ENCODE peak calls at places on chromosomes 2 and 18, in six cellular contexts. One of them, this sample, is unnamed.

GRCh38 chr18:69216390-69216789 is 184.3 kb upstream of the DOK6 start:
- DNase-seq in ascending aorta: no peak
- DNase-seq in NAMALWA: no peak
- DNase-seq in stomach: no peak
- DNase-seq in anterior cingulate cortex: no peak
- DNase-seq in pancreas: no peak
- DNase-seq in this sample: no peak

GRCh38 chr18:67612281-67612680 is 95.8 kb upstream of the DSEL start:
- DNase-seq in stomach: no peak
- DNase-seq in pancreas: no peak
- DNase-seq in anterior cingulate cortex: no peak
- DNase-seq in NAMALWA: no peak
- DNase-seq in ascending aorta: no peak
- DNase-seq in this sample: no peak

GRCh38 chr2:239057533-239057932 is 209.6 kb downstream of the TWIST2 start:
- DNase-seq in NAMALWA: no peak
- DNase-seq in anterior cingulate cortex: no peak
- DNase-seq in ascending aorta: no peak
- DNase-seq in stomach: no peak
- DNase-seq in pancreas: no peak
- DNase-seq in this sample: no peak

GRCh38 chr18:77359561-77360314 is 110.1 kb downstream of the GALR1 start:
- DNase-seq in NAMALWA: no peak
- DNase-seq in pancreas: no peak
- DNase-seq in stomach: no peak
- DNase-seq in ascending aorta: no peak
- DNase-seq in anterior cingulate cortex: no peak
- DNase-seq in this sample: no peak

GRCh38 chr2:149394864-149395263 is 64.5 kb downstream of the LYPD6 start:
- DNase-seq in NAMALWA: no peak
- DNase-seq in ascending aorta: no peak
- DNase-seq in pancreas: no peak
- DNase-seq in stomach: no peak
- DNase-seq in anterior cingulate cortex: no peak
- DNase-seq in this sample: no peak

GRCh38 chr2:240840435-240841060 is 20.5 kb upstream of the KIF1A start:
- DNase-seq in anterior cingulate cortex: peak; percentile 72
- DNase-seq in ascending aorta: no peak
- DNase-seq in NAMALWA: peak; percentile 27
- DNase-seq in stomach: peak; percentile 60
- DNase-seq in pancreas: peak; percentile 71
- DNase-seq in this sample: peak; percentile 47

GRCh38 chr2:65576861-65577601 is 144.6 kb upstream of the SPRED2 start:
- DNase-seq in NAMALWA: no peak
- DNase-seq in stomach: no peak
- DNase-seq in ascending aorta: no peak
- DNase-seq in anterior cingulate cortex: no peak
- DNase-seq in pancreas: no peak
- DNase-seq in this sample: no peak

GRCh38 chr2:129070663-129071062 is 752.0 kb upstream of the HS6ST1 start:
- DNase-seq in anterior cingulate cortex: no peak
- DNase-seq in stomach: no peak
- DNase-seq in NAMALWA: no peak
- DNase-seq in pancreas: no peak
- DNase-seq in ascending aorta: no peak
- DNase-seq in this sample: no peak

GRCh38 chr18:400466-400865 is 100.0 kb downstream of the COLEC12 start:
- DNase-seq in NAMALWA: no peak
- DNase-seq in anterior cingulate cortex: no peak
- DNase-seq in ascending aorta: no peak
- DNase-seq in stomach: no peak
- DNase-seq in pancreas: no peak
- DNase-seq in this sample: no peak

GRCh38 chr2:134845719-134846118 is 7.3 kb downstream of the ACMSD start:
- DNase-seq in stomach: no peak
- DNase-seq in anterior cingulate cortex: no peak
- DNase-seq in ascending aorta: no peak
- DNase-seq in NAMALWA: no peak
- DNase-seq in pancreas: no peak
- DNase-seq in this sample: no peak

GRCh38 chr2:99403524-99403923 is 66.3 kb downstream of the EIF5B start:
- DNase-seq in anterior cingulate cortex: no peak
- DNase-seq in NAMALWA: no peak
- DNase-seq in ascending aorta: no peak
- DNase-seq in stomach: no peak
- DNase-seq in pancreas: no peak
- DNase-seq in this sample: no peak

GRCh38 chr18:32366586-32367538 is 103.8 kb downstream of the GAREM1 start:
- DNase-seq in NAMALWA: no peak
- DNase-seq in pancreas: no peak
- DNase-seq in stomach: no peak
- DNase-seq in anterior cingulate cortex: no peak
- DNase-seq in ascending aorta: no peak
- DNase-seq in this sample: no peak

GRCh38 chr2:10814142-10814541 is 1.6 kb upstream of the PDIA6 start:
- DNase-seq in anterior cingulate cortex: no peak
- DNase-seq in ascending aorta: no peak
- DNase-seq in pancreas: no peak
- DNase-seq in stomach: no peak
- DNase-seq in NAMALWA: no peak
- DNase-seq in this sample: no peak

GRCh38 chr2:206232287-206233035 is 42.0 kb upstream of the ZDBF2 start:
- DNase-seq in NAMALWA: no peak
- DNase-seq in ascending aorta: no peak
- DNase-seq in pancreas: no peak
- DNase-seq in anterior cingulate cortex: no peak
- DNase-seq in stomach: no peak
- DNase-seq in this sample: no peak

GRCh38 chr2:67844024-67844540 is 218.7 kb downstream of the C1D start:
- DNase-seq in anterior cingulate cortex: no peak
- DNase-seq in stomach: no peak
- DNase-seq in NAMALWA: no peak
- DNase-seq in pancreas: no peak
- DNase-seq in ascending aorta: no peak
- DNase-seq in this sample: no peak

GRCh38 chr2:95013726-95014125 is 11.8 kb upstream of the MAL start:
- DNase-seq in NAMALWA: no peak
- DNase-seq in ascending aorta: no peak
- DNase-seq in anterior cingulate cortex: no peak
- DNase-seq in pancreas: peak; percentile 22
- DNase-seq in stomach: no peak
- DNase-seq in this sample: no peak

GRCh38 chr2:121233486-121234110 is 51.4 kb downstream of the TFCP2L1 start:
- DNase-seq in stomach: no peak
- DNase-seq in pancreas: peak; percentile 30
- DNase-seq in ascending aorta: no peak
- DNase-seq in anterior cingulate cortex: no peak
- DNase-seq in NAMALWA: no peak
- DNase-seq in this sample: no peak

GRCh38 chr18:28332071-28332470 is 155.1 kb upstream of the CDH2 start:
- DNase-seq in stomach: no peak
- DNase-seq in ascending aorta: no peak
- DNase-seq in anterior cingulate cortex: no peak
- DNase-seq in NAMALWA: no peak
- DNase-seq in pancreas: no peak
- DNase-seq in this sample: no peak

GRCh38 chr2:109348645-109349554 is 219.9 kb downstream of the SH3RF3 start:
- DNase-seq in NAMALWA: no peak
- DNase-seq in anterior cingulate cortex: no peak
- DNase-seq in stomach: no peak
- DNase-seq in ascending aorta: no peak
- DNase-seq in pancreas: no peak
- DNase-seq in this sample: no peak

This sample was measured in upper lobe of left lung.